ENCODE peak calls at places on chromosomes 13 and 19, in six cellular contexts. B is AG08396, T is skeletal muscle cell, M is NCI-H187, O is sciatic nerve, E is putamen. G is an unnamed sample.

GRCh38 chr19:39518975-39519374 is 4.0 kb downstream of the SELENOV start:
- DNase-seq in M (no peak), E (no peak), O (no peak), B (no peak), T (no peak), G (no peak)

GRCh38 chr19:46489445-46490272 is 6.0 kb downstream of the PNMA8B start:
- DNase-seq in M (no peak), B (peak), T (no peak), E (peak), O (no peak), G (no peak)

GRCh38 chr19:34867631-34868030 is 59.1 kb upstream of the ZNF30 start:
- DNase-seq in M (no peak), B (no peak), T (no peak), O (no peak), E (no peak), G (no peak)

GRCh38 chr13:62997038-62997619 is 1581.5 kb upstream of the PCDH20 start:
- DNase-seq in T (no peak), B (no peak), E (no peak), O (no peak), M (no peak), G (no peak)

GRCh38 chr13:37306778-37307544 is 201.5 kb upstream of the CSNK1A1L start:
- DNase-seq in B (peak), T (peak), E (no peak), M (no peak), O (no peak), G (no peak)

GRCh38 chr13:59531571-59532091 is 632.1 kb downstream of the DIAPH3 start:
- DNase-seq in M (no peak), T (peak), E (peak), O (peak), B (peak), G (no peak)

GRCh38 chr13:22061806-22062391 is 391.0 kb downstream of the FGF9 start:
- DNase-seq in T (no peak), E (no peak), M (no peak), B (no peak), O (no peak), G (peak)

GRCh38 chr13:97113231-97114001 is 108.7 kb upstream of the MBNL2 start:
- DNase-seq in M (peak), E (peak), T (no peak), B (peak), O (no peak), G (peak)

GRCh38 chr19:6828306-6828697 is 55.8 kb downstream of the VAV1 start:
- DNase-seq in T (no peak), B (no peak), O (peak), M (no peak), E (no peak), G (no peak)

GRCh38 chr13:45367358-45367757 is 26.4 kb upstream of the TPT1 start:
- DNase-seq in O (no peak), B (peak), M (no peak), T (peak), E (no peak), G (peak)

GRCh38 chr19:33862991-33863390 is 66.3 kb downstream of the KCTD15 start:
- DNase-seq in T (no peak), E (no peak), M (no peak), B (no peak), O (no peak), G (no peak)

GRCh38 chr19:1134431-1134830 is 30.6 kb downstream of the GPX4 start:
- DNase-seq in E (no peak), M (no peak), T (no peak), B (no peak), O (no peak), G (no peak)

GRCh38 chr13:44471686-44472085 is 98.1 kb downstream of the SERP2 start:
- DNase-seq in B (no peak), E (no peak), T (peak), M (no peak), O (no peak), G (no peak)

GRCh38 chr19:1001538-1002166 is 1.4 kb downstream of the GRIN3B start:
- DNase-seq in E (no peak), B (peak), O (peak), T (no peak), M (no peak), G (peak)

GRCh38 chr19:35843676-35844481 is 8.4 kb downstream of the NPHS1 start:
- DNase-seq in E (no peak), T (no peak), B (no peak), M (no peak), O (no peak), G (no peak)

GRCh38 chr13:21670006-21670882 is 629 bp upstream of the FGF9 start:
- DNase-seq in O (peak), E (no peak), B (peak), T (no peak), M (peak), G (peak)